ENCODE peak calls at places on chromosomes 3 and 15, in four cellular contexts. M is activated T-helper 1 cell treated with Interleukin-2 at 50 U/mL for 16 hours, R is right lobe of liver, D is ovary. T is an unnamed sample.
A peak's percentile ranks its signal among the peaks of the same experiment; 100 is the strongest.

GRCh38 chr3:155853214-155854146 is 747 bp downstream of the SLC33A1 start:
- DNase-seq in R (no peak), M (peak; percentile 9), D (peak; percentile 13), T (no peak)

GRCh38 chr15:40092416-40093223 is 16.1 kb downstream of the BMF start:
- DNase-seq in D (peak; percentile 91), R (peak; percentile 86), M (no peak), T (peak; percentile 75)

GRCh38 chr15:39183177-39183881 is 397.6 kb upstream of the THBS1 start:
- DNase-seq in D (no peak), R (no peak), M (no peak), T (no peak)

GRCh38 chr15:90001062-90001682 is at the start of gene ZNF710:
- DNase-seq in D (peak; percentile 68), M (no peak), R (no peak), T (no peak)

GRCh38 chr15:96107922-96108321 is 222.6 kb upstream of the NR2F2 start:
- DNase-seq in M (no peak), D (no peak), R (no peak), T (no peak)

GRCh38 chr15:68653795-68654194 is 75.0 kb downstream of the CORO2B start:
- DNase-seq in R (peak; percentile 12), D (no peak), M (no peak), T (peak; percentile 22)

GRCh38 chr3:12815719-12816118 is 19.2 kb downstream of the CAND2 start:
- DNase-seq in R (no peak), M (no peak), D (no peak), T (no peak)

GRCh38 chr3:63576826-63577225 is 75.6 kb upstream of the SNTN start:
- DNase-seq in M (no peak), R (no peak), D (no peak), T (no peak)

GRCh38 chr3:176554791-176555330 is 642.4 kb downstream of the TBL1XR1 start:
- DNase-seq in R (no peak), D (no peak), M (no peak), T (no peak)

GRCh38 chr3:24339266-24339825 is 155.3 kb downstream of the THRB start:
- DNase-seq in M (no peak), D (no peak), R (no peak), T (no peak)

GRCh38 chr15:89714775-89715174 is 24.2 kb downstream of the WDR93 start:
- DNase-seq in D (no peak), R (no peak), M (no peak), T (no peak)